ENCODE peak calls at places on chromosomes 13 and 19, in four cellular contexts. E, T, H and D are unnamed samples.
A peak's percentile ranks its signal among the peaks of the same experiment; 100 is the strongest.

GRCh38 chr19:12913871-12914690 is 5.0 kb downstream of the SYCE2 start:
- DNase-seq in E (no peak), T (no peak), H (no peak), D (no peak)

GRCh38 chr19:17340302-17340870 is 3.0 kb downstream of the GTPBP3 start:
- DNase-seq in E (no peak), T (no peak), H (peak; percentile 77), D (no peak)

GRCh38 chr13:106133025-106133424 is 402.4 kb downstream of the EFNB2 start:
- DNase-seq in E (no peak), T (peak; percentile 81), H (no peak), D (peak; percentile 51)

GRCh38 chr19:48683349-48683748 is 10.5 kb upstream of the NTN5 start:
- DNase-seq in E (no peak), T (peak; percentile 19), H (no peak), D (peak; percentile 72)

GRCh38 chr13:30441304-30441703 is 19.0 kb downstream of the UBE2L5 start:
- DNase-seq in E (no peak), T (peak; percentile 19), H (no peak), D (no peak)

GRCh38 chr19:19280561-19280960 is 7.5 kb upstream of the TM6SF2 start:
- DNase-seq in E (no peak), T (peak; percentile 5), H (no peak), D (no peak)

GRCh38 chr13:51942189-51942588 is 69.1 kb downstream of the ATP7B start:
- DNase-seq in E (no peak), T (no peak), H (no peak), D (no peak)

GRCh38 chr13:112752711-112753541 is 63.1 kb downstream of the ATP11A start:
- DNase-seq in E (no peak), T (no peak), H (no peak), D (no peak)

GRCh38 chr19:17703823-17704463 is 15.3 kb upstream of the MAP1S start:
- DNase-seq in E (no peak), T (peak; percentile 31), H (no peak), D (peak; percentile 51)

GRCh38 chr13:20093946-20094345 is 66.9 kb downstream of the GJA3 start:
- DNase-seq in E (no peak), T (no peak), H (no peak), D (no peak)

GRCh38 chr13:91014696-91015095 is 332.8 kb upstream of the MIR17HG start:
- DNase-seq in E (no peak), T (no peak), H (no peak), D (no peak)

GRCh38 chr13:19772306-19772705 is 10.4 kb downstream of the PSPC1 start:
- DNase-seq in E (no peak), T (peak; percentile 3), H (no peak), D (peak; percentile 23)

GRCh38 chr19:48568345-48568886 is 16.4 kb downstream of the SULT2B1 start:
- DNase-seq in E (no peak), T (peak; percentile 88), H (no peak), D (peak; percentile 40)

GRCh38 chr13:79647518-79647917 is 166.6 kb downstream of the NDFIP2 start:
- DNase-seq in E (no peak), T (no peak), H (no peak), D (no peak)

GRCh38 chr13:42363941-42364612 is 92.1 kb downstream of the AKAP11 start:
- DNase-seq in E (no peak), T (peak; percentile 17), H (no peak), D (no peak)

GRCh38 chr13:29859971-29860370 is 9.6 kb upstream of the UBL3 start:
- DNase-seq in E (no peak), T (peak; percentile 87), H (no peak), D (peak; percentile 82)

GRCh38 chr19:31249217-31249616 is 100.0 kb downstream of the TSHZ3 start:
- DNase-seq in E (no peak), T (no peak), H (no peak), D (no peak)

GRCh38 chr19:49850221-49850486 is 805 bp upstream of the PTOV1 start:
- DNase-seq in E (no peak), T (no peak), H (no peak), D (no peak)

GRCh38 chr19:49850487-49851342 is at the start of gene PTOV1:
- DNase-seq in E (peak; percentile 92), T (peak; percentile 91), H (peak; percentile 51), D (peak; percentile 95)

GRCh38 chr19:49852631-49853126 is 1.7 kb downstream of the PTOV1 start:
- DNase-seq in E (no peak), T (peak; percentile 22), H (no peak), D (peak; percentile 78)

GRCh38 chr19:49849433-49850220 is 1.3 kb upstream of the PTOV1 start:
- DNase-seq in E (no peak), T (no peak), H (no peak), D (no peak)

DNA sequence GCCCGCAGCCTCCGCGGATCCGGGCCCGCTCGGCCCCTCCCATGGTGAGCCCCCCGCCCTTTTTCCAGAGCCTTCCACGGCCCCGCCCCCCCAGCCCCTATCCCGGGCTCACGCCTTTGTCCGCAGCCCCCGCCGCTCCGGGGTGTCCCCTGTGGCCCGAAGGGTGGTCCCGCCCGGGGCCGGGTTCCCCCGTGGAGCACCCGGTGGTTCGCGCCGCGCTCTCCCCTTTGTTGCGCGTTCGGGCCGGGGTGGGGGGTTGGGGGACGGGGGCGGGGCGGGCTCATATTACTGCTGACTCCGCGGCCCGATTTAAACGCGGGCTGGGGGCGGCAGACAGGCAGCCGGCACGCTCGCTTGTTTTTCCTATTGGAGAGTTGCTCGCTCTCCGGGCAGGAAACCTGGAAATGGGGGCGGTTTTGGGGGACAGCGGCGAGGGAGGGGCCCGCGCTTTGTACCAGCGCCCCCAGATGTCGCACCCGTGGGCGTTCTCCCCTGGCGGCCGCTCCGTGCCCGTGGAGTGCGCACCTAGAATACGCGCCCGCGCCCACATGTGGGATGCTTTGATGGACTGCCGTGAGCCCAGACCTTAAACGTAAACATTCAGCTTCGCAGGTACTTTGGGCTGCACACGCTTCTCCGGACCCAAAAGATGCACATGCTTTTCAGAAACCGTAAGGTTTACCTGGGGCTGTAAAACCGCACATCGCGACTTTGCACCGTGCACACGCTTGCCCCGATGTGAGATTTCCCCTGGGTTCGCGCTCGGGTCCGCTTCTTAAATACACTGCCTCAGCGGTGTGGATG is 699 bp downstream of the PTOV1 start:
- DNase-seq in E (no peak), T (no peak), H (no peak), D (peak; percentile 52)
- H3K79me1 ChIP-seq in E (peaks cover 23% of the 10 kb centered on the region), T (peaks cover 27% of the 10 kb centered on the region), H (peaks cover 18% of the 10 kb centered on the region), D (peaks cover 7% of the 10 kb centered on the region)

DNA sequence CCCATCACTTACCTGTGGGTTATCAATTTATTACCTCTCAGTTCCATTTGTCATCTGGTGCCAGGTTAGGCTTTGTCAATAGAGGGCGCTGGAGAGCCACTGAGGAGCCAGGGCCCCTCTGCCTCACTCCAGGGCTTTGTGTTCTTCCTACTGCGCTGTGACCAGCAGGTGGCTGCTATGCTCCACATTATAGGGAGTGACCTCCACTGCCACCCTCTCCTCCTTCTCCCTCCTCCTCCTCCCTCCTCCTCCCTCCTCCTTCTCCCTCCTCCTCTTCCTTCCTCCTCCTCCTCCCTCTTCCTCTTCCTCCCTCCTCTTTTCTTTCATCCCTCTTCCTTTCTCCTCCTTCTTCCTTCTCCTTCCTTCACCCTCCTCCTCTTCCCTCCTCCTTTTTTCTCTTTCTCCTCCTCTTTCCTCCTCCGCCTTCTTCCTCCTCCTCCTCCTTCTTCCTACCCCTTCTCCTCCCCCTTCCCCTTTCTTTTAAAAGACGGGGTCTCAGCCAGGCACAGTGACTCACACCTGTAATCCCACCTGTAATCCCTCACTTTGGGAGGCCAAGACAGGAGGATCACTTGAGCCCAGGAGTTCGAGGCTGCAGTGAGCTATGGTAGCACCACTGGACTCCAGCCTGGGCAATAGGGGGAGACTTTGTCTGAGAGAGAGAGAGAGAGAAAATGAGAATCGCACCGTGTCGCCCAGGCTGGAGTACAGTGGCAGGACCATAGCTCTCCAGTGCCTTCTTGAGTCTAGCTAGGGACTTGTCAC is 10.3 kb upstream of the ZBTB32 start:
- DNase-seq in E (peak; percentile 84), T (peak; percentile 76), H (no peak), D (peak; percentile 95)
- H3K4me2 ChIP-seq in E (no peak overlapping the region), T (no peak overlapping the region), H (no peak overlapping the region), D (no peak overlapping the region)

DNA sequence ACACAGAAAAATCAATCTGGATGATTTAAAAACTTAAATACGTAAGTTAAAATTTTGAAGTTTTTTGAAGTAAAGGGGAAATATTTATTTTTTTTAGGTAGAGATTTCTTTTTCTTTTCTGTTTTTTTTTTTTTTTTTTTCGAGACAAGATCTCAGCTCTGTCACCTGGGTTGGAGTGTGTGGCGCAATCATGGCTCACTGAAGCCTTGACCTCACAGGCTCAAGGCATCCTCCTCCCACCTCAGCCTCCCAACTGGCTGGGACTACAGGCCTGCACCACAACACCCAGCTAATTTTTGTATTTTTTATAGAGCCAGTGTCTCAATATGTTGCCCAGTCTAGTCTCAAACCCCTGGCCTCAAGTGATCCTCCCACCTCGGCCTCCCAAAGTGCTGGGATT is 120.4 kb upstream of the CLDN10 start:
- DNase-seq in E (no peak), T (no peak), H (no peak), D (peak; percentile 63)
- H3K18ac ChIP-seq in E (no peak overlapping the region), T (no peak overlapping the region), H (no peak overlapping the region), D (no peak overlapping the region)

GRCh38 chr19:9161427-9161826 is 17.4 kb upstream of the OR7D2 start:
- DNase-seq in E (no peak), T (no peak), H (no peak), D (no peak)
- H3K79me1 ChIP-seq in E (no peaks in the 10 kb centered on the region), T (peaks cover 21% of the 10 kb centered on the region), H (peaks cover 2% of the 10 kb centered on the region), D (no peaks in the 10 kb centered on the region)

GRCh38 chr19:36421749-36422481 is 3.5 kb upstream of the ZFP82 start:
- DNase-seq in E (no peak), T (no peak), H (no peak), D (peak; percentile 48)

GRCh38 chr19:36423925-36424324 is 5.5 kb upstream of the ZFP82 start:
- DNase-seq in E (no peak), T (no peak), H (no peak), D (no peak)

GRCh38 chr19:36417752-36418286 is 625 bp downstream of the ZFP82 start:
- DNase-seq in E (no peak), T (no peak), H (no peak), D (peak; percentile 6)

GRCh38 chr19:36418287-36419001 is at the start of gene ZFP82:
- DNase-seq in E (peak; percentile 83), T (peak; percentile 68), H (peak; percentile 62), D (peak; percentile 81)

GRCh38 chr19:36420961-36421748 is 2.7 kb upstream of the ZFP82 start:
- DNase-seq in E (peak; percentile 14), T (peak; percentile 27), H (no peak), D (peak; percentile 33)
- H3K4me2 ChIP-seq in E (peak overlapping the region; percentile 44), T (peak overlapping the region; percentile 36), H (peak overlapping the region; percentile 26), D (peak overlapping the region; percentile 63)

GRCh38 chr19:1864480-1865171 is 1.2 kb upstream of the KLF16 start:
- DNase-seq in E (peak; percentile 74), T (peak; percentile 38), H (no peak), D (peak; percentile 65)

GRCh38 chr19:1866693-1867358 is 3.4 kb upstream of the KLF16 start:
- DNase-seq in E (no peak), T (no peak), H (no peak), D (no peak)

GRCh38 chr19:1863638-1864479 is 480 bp upstream of the KLF16 start:
- DNase-seq in E (peak; percentile 94), T (peak; percentile 92), H (no peak), D (peak; percentile 79)

GRCh38 chr19:1867359-1867724 is 4.0 kb upstream of the KLF16 start:
- DNase-seq in E (no peak), T (no peak), H (no peak), D (no peak)

GRCh38 chr19:1865172-1866010 is 2.0 kb upstream of the KLF16 start:
- DNase-seq in E (no peak), T (no peak), H (no peak), D (no peak)
- H3K18ac ChIP-seq in E (peak overlapping the region; percentile 97), T (no peak overlapping the region), H (peak overlapping the region; percentile 99), D (peak overlapping the region; percentile 71)